ENCODE peak calls at places on chromosomes 16 and 17, in seven cellular contexts. P is cardiac muscle cell; J is heart right ventricle; Y is chondrocyte; U is CD4-positive, alpha-beta T cell; T is ovary; F is BJ. A is an unnamed sample.

GRCh38 chr17:32461853-32462617 is 17.7 kb downstream of the PSMD11 start:
- DNase-seq in T (peak; percentile 56), P (peak; percentile 69), Y (no peak), U (peak; percentile 53), F (no peak), J (peak; percentile 32), A (no peak)

GRCh38 chr17:46764709-46765401 is 53.6 kb downstream of the WNT3 start:
- DNase-seq in F (peak; percentile 81), P (no peak), T (no peak), Y (no peak), U (no peak), J (peak; percentile 70), A (no peak)

GRCh38 chr17:40362696-40363479 is 1.6 kb downstream of the GJD3 start:
- DNase-seq in T (no peak), P (peak; percentile 89), U (peak; percentile 74), Y (no peak), F (no peak), J (peak; percentile 54), A (peak; percentile 83)

GRCh38 chr16:73717266-73718057 is 579.2 kb upstream of the PSMD7 start:
- DNase-seq in J (no peak), Y (no peak), P (no peak), T (no peak), U (no peak), F (no peak), A (no peak)

GRCh38 chr17:3929181-3929580 is 12.9 kb upstream of the P2RX1 start:
- DNase-seq in F (no peak), P (no peak), Y (peak; percentile 88), T (no peak), J (no peak), U (no peak), A (no peak)

GRCh38 chr17:42530952-42531454 is 5.0 kb upstream of the NAGLU start:
- DNase-seq in J (no peak), Y (no peak), F (no peak), U (no peak), T (no peak), P (no peak), A (peak; percentile 36)

GRCh38 chr16:11621539-11621919 is 34.8 kb upstream of the LITAF start:
- DNase-seq in U (no peak), T (no peak), J (no peak), Y (no peak), P (no peak), F (no peak), A (no peak)

GRCh38 chr17:72446118-72446517 is 325.3 kb downstream of the SOX9 start:
- DNase-seq in Y (no peak), J (no peak), P (no peak), F (no peak), U (no peak), T (no peak), A (no peak)

GRCh38 chr17:29005936-29006438 is at the start of gene SEZ6:
- DNase-seq in F (no peak), J (peak; percentile 77), T (peak; percentile 88), P (peak; percentile 92), U (peak; percentile 48), Y (no peak), A (peak; percentile 71)

GRCh38 chr16:68696514-68696913 is 40.6 kb upstream of the CDH1 start:
- DNase-seq in P (no peak), Y (no peak), U (no peak), T (no peak), J (no peak), F (no peak), A (no peak)

GRCh38 chr16:5350118-5350517 is 252.5 kb upstream of the EEF2KMT start:
- DNase-seq in P (no peak), Y (no peak), F (no peak), J (no peak), U (no peak), T (no peak), A (no peak)

GRCh38 chr16:22352726-22353125 is 21.7 kb downstream of the CDR2 start:
- DNase-seq in F (no peak), U (no peak), P (no peak), Y (no peak), J (no peak), T (no peak), A (no peak)

GRCh38 chr16:23724438-23725131 is 11.6 kb upstream of the ERN2 start:
- DNase-seq in P (no peak), U (no peak), Y (no peak), T (no peak), J (no peak), F (no peak), A (no peak)

GRCh38 chr16:5019775-5020174 is 14.0 kb downstream of the NAGPA start:
- DNase-seq in T (no peak), U (no peak), P (no peak), Y (no peak), J (no peak), F (no peak), A (no peak)

GRCh38 chr17:75565066-75565465 is 22.5 kb upstream of the MYO15B start:
- DNase-seq in F (peak; percentile 18), J (no peak), U (no peak), Y (no peak), T (no peak), P (no peak), A (no peak)

GRCh38 chr16:50684823-50685455 is 3.8 kb upstream of the SNX20 start:
- DNase-seq in T (no peak), P (no peak), U (no peak), F (no peak), J (no peak), Y (no peak), A (no peak)

GRCh38 chr17:57666198-57666870 is 78.8 kb downstream of the CCDC182 start:
- DNase-seq in Y (no peak), F (no peak), U (no peak), T (no peak), P (no peak), J (peak; percentile 1), A (no peak)

GRCh38 chr17:7559307-7560171 is 989 bp downstream of the TNFSF13 start:
- DNase-seq in P (no peak), F (no peak), U (no peak), T (peak; percentile 56), J (no peak), Y (no peak), A (peak; percentile 38)

GRCh38 chr17:40190197-40191021 is 13.1 kb downstream of the RAPGEFL1 start:
- DNase-seq in T (no peak), Y (no peak), P (peak; percentile 34), F (no peak), U (peak; percentile 18), J (no peak), A (no peak)

GRCh38 chr17:17111401-17112393 is 69.4 kb downstream of the MPRIP start:
- DNase-seq in T (no peak), J (no peak), P (no peak), U (no peak), F (no peak), Y (peak; percentile 51), A (no peak)

GRCh38 chr16:10971560-10971961 is 27.2 kb downstream of the CLEC16A start:
- DNase-seq in U (no peak), F (peak; percentile 79), T (no peak), Y (no peak), P (peak; percentile 79), J (peak; percentile 70), A (no peak)

GRCh38 chr16:49839462-49839825 is 16.5 kb downstream of the ZNF423 start:
- DNase-seq in U (no peak), F (no peak), J (no peak), T (no peak), Y (no peak), P (no peak), A (no peak)

GRCh38 chr17:14359251-14359939 is 58.5 kb downstream of the HS3ST3B1 start:
- DNase-seq in P (no peak), T (no peak), U (no peak), J (peak; percentile 5), Y (no peak), F (no peak), A (no peak)

GRCh38 chr16:87152221-87152755 is 164.9 kb downstream of the C16orf95 start:
- DNase-seq in Y (peak; percentile 59), T (no peak), F (no peak), J (no peak), U (no peak), P (no peak), A (no peak)

GRCh38 chr16:87153326-87153725 is 163.9 kb downstream of the C16orf95 start:
- DNase-seq in U (no peak), J (no peak), T (no peak), F (no peak), P (no peak), Y (peak; percentile 72), A (no peak)

GRCh38 chr16:87160752-87161337 is 156.3 kb downstream of the C16orf95 start:
- DNase-seq in U (no peak), P (no peak), Y (no peak), T (no peak), J (no peak), F (no peak), A (no peak)

GRCh38 chr16:87160218-87160617 is 157.0 kb downstream of the C16orf95 start:
- DNase-seq in T (no peak), Y (no peak), F (no peak), U (no peak), P (no peak), J (no peak), A (no peak)

GRCh38 chr16:87156195-87156594 is 161.0 kb downstream of the C16orf95 start:
- DNase-seq in T (no peak), F (no peak), Y (no peak), P (no peak), J (no peak), U (no peak), A (no peak)
- TF ChIP-seq CTCF in T (no peak), F (no peak), Y (no peak), P (no peak), J (no peak), U (no peak), A (no peak)

GRCh38 chr17:62724398-62725146 is 83.5 kb downstream of the MARCHF10 start:
- DNase-seq in P (no peak), T (no peak), F (no peak), U (peak; percentile 46), J (no peak), Y (no peak), A (peak; percentile 36)
- TF ChIP-seq CTCF in P (no peak), T (no peak), F (no peak), U (no peak), J (no peak), Y (no peak), A (no peak)

DNA sequence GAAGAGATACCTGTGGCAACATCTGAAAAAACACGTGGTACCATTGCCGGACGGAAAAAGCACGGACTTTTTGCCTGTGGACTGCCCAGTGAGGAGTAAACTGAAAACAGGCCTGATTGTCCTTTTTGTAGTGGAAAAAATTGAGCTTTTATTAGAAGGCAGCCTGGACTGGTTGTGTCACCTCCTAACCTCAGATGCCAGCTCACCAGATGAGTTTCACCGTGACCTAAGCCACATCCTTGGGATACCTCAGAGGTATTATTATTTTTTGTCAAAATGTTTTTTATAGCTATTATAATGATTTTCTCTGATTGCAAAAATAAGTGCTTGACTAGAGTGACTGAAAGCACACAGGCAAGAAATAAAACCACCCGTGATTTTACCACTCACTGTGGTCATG is 34.9 kb downstream of the RNF213 start:
- DNase-seq in Y (no peak), F (no peak), P (no peak), U (no peak), T (no peak), J (no peak), A (no peak)
- TF ChIP-seq CTCF in Y (no peak), F (no peak), P (no peak), U (no peak), T (no peak), J (no peak), A (no peak)

DNA sequence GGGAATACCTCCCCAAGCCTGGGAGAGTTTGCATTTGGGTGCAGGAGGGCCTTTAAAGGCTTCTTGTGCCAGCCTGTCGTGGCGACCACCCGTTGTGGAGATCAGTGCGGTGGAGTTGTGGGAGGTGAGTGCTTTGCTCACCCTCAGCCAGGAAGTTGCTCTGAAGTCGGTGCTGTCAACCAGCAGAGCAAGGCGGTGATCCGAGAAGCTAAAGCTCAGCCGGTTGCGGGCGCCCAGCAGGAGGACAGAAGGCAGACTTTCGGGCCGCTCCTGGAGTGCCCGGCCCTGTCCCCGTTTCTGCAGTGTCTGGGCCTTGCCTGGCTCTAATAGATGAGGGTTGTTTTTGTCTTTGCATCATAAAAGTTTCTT is 1.4 kb downstream of the UBE2I start:
- DNase-seq in J (no peak), F (no peak), P (no peak), U (no peak), T (no peak), Y (no peak), A (no peak)
- TF ChIP-seq CTCF in J (no peak), F (no peak), P (no peak), U (no peak), T (no peak), Y (peak; percentile 25), A (no peak)

A was measured in mucosa of descending colon.